ENCODE peak calls at places on chromosomes 1 and 21, in eight cellular contexts. O is right atrium auricular region; G is lower lobe of right lung; V is CD8-positive, alpha-beta T cell; H is aorta; D is PC-9; F is SK-N-SH; S is Peyer's patch. Y is an unnamed sample. For H3K36me3, the result is how much of the 10 kb centered on the place peaks cover.

GRCh38 chr21:27301216-27301615 is 334.3 kb upstream of the ADAMTS5 start:
- DNase-seq in D (no peak), G (no peak), S (no peak), V (no peak), H (no peak), F (no peak), O (no peak), Y (no peak)

GRCh38 chr1:75954594-75954993 is 22.4 kb upstream of the ASB17 start:
- DNase-seq in G (no peak), V (no peak), D (peak), O (no peak), H (no peak), S (no peak), F (no peak), Y (no peak)

GRCh38 chr1:112393634-112393976 is 2.4 kb upstream of the CTTNBP2NL start:
- DNase-seq in G (no peak), H (peak), D (no peak), V (no peak), F (no peak), S (no peak), O (peak), Y (no peak)

GRCh38 chr1:235470741-235471439 is 33.4 kb downstream of the B3GALNT2 start:
- DNase-seq in G (no peak), V (no peak), S (no peak), H (no peak), D (no peak), O (no peak), F (no peak), Y (no peak)

GRCh38 chr1:184035719-184036516 is 1.6 kb downstream of the COLGALT2 start:
- DNase-seq in D (no peak), H (peak), V (no peak), S (no peak), G (no peak), F (no peak), O (no peak), Y (peak)

GRCh38 chr1:37157634-37158033 is 123.3 kb upstream of the GRIK3 start:
- DNase-seq in V (no peak), G (no peak), S (no peak), F (no peak), O (peak), D (no peak), H (no peak), Y (no peak)

GRCh38 chr1:234486858-234487830 is 8.2 kb upstream of the TARBP1 start:
- DNase-seq in D (peak), G (no peak), O (peak), H (no peak), S (no peak), F (peak), V (no peak), Y (no peak)

GRCh38 chr1:242579528-242580235 is 55.2 kb upstream of the PLD5 start:
- DNase-seq in D (no peak), H (no peak), O (no peak), G (no peak), F (no peak), S (no peak), V (no peak), Y (no peak)

GRCh38 chr1:233518344-233518743 is 95.6 kb upstream of the KCNK1 start:
- DNase-seq in H (no peak), V (no peak), G (no peak), S (no peak), F (peak), D (peak), O (no peak), Y (no peak)

GRCh38 chr1:48066951-48067350 is 69.8 kb upstream of the TRABD2B start:
- DNase-seq in S (no peak), V (no peak), D (no peak), H (no peak), O (no peak), G (no peak), F (no peak), Y (no peak)

GRCh38 chr1:22903113-22903512 is 69.6 kb downstream of the LACTBL1 start:
- DNase-seq in S (no peak), D (no peak), F (no peak), H (no peak), G (no peak), V (no peak), O (no peak), Y (no peak)

GRCh38 chr1:2580691-2581090 is 5.9 kb upstream of the PRXL2B start:
- DNase-seq in V (no peak), F (no peak), H (peak), S (no peak), D (no peak), G (peak), O (no peak), Y (no peak)

GRCh38 chr1:174413632-174414031 is 34.1 kb upstream of the GPR52 start:
- DNase-seq in S (no peak), O (no peak), G (no peak), D (no peak), F (no peak), H (no peak), V (no peak), Y (no peak)

GRCh38 chr1:175319112-175319911 is 126.7 kb upstream of the KIAA0040 start:
- DNase-seq in G (peak), H (peak), V (peak), S (peak), F (peak), D (peak), O (peak), Y (peak)

GRCh38 chr1:91701494-91701869 is 184.5 kb downstream of the TGFBR3 start:
- DNase-seq in O (no peak), G (no peak), F (no peak), D (no peak), V (no peak), S (no peak), H (no peak), Y (no peak)

GRCh38 chr1:76281306-76281705 is 206.8 kb downstream of the ST6GALNAC3 start:
- DNase-seq in O (no peak), V (no peak), H (no peak), F (peak), S (no peak), G (no peak), D (no peak), Y (no peak)

GRCh38 chr1:24070821-24071393 is 41.0 kb downstream of the MYOM3 start:
- DNase-seq in O (peak), F (peak), V (peak), H (peak), D (peak), G (peak), S (peak), Y (peak)

DNA sequence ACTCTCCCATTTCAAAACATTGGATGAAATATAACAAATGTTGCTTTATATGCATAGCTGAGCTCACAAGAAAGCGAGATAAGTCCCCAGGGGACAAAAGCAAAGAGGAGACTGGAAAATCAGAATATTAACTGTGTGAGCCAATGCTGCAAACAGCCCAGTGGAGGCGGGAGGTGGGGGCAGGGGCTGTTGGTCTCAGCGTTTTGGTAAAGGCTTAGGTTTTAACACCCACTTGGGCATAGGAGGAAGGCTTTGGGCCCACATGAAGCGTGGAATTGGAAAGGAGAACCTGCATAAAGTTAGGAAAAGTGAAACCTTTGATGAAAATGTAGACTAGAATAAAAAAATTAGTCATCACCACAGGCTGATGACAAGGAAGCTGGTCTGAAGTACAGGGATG is 30.2 kb upstream of the SMIM12 start:
- DNase-seq in S (no peak), O (no peak), D (no peak), H (no peak), V (no peak), G (no peak), F (no peak), Y (no peak)
- H3K4me3 ChIP-seq in S (no peak), O (no peak), D (no peak), H (no peak), V (no peak), G (no peak), F (no peak), Y (no peak)

GRCh38 chr1:14403961-14404645 is 194.4 kb upstream of the KAZN start:
- DNase-seq in H (no peak), V (no peak), D (no peak), F (no peak), G (no peak), S (no peak), O (no peak), Y (no peak)

GRCh38 chr1:14404847-14405246 is 193.6 kb upstream of the KAZN start:
- DNase-seq in F (no peak), G (no peak), S (no peak), D (no peak), O (no peak), V (no peak), H (no peak), Y (no peak)
- H3K27ac ChIP-seq in F (no peak), G (no peak), S (no peak), D (no peak), O (no peak), V (no peak), H (no peak), Y (no peak)

DNA sequence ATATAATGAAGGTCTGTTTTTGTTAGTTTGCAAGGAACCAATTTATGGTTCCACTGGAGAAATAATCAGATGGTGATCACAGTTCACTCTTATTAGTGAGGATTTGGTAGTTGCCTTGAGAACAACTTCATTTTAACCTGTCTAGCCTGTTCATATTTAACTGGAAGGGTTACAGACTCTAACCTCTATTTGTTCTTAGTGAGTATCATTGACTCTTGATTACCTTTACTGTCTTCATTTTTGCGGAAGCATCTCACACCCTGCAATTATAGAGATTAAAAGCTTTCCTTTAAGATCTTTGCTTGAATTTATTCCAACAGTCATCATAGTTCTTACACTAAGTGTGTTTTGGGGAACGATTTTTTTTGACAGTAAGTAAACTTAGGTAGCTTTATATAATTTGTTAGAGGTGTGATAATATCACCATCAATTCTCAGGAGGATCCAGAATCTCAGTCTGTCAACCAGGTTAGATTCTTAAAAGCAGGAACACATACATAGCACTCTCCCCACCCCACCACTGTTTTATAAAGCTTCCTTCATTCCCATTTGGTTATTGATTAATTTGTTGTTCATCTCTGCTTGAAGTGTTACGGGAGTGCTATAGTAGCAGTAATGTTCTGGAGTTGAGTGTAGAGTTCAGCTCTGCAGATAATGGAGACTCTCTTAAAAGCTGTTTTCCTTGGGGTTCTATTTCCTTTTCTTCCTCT is 30.1 kb downstream of the B3GALT2 start:
- DNase-seq in D (no peak), S (no peak), V (no peak), G (no peak), H (no peak), F (no peak), O (no peak), Y (no peak)
- H3K36me3 ChIP-seq in D (under half), S (under half), V (under half), G (under half), H (under half), F (half or more), O (under half), Y (under half)

GRCh38 chr21:17118638-17119384 is 394.0 kb upstream of the CXADR start:
- DNase-seq in S (no peak), G (no peak), O (peak), V (no peak), H (no peak), F (no peak), D (no peak), Y (no peak)

GRCh38 chr21:17119466-17120297 is 393.2 kb upstream of the CXADR start:
- DNase-seq in H (no peak), F (no peak), O (no peak), V (no peak), G (no peak), S (no peak), D (no peak), Y (no peak)

DNA sequence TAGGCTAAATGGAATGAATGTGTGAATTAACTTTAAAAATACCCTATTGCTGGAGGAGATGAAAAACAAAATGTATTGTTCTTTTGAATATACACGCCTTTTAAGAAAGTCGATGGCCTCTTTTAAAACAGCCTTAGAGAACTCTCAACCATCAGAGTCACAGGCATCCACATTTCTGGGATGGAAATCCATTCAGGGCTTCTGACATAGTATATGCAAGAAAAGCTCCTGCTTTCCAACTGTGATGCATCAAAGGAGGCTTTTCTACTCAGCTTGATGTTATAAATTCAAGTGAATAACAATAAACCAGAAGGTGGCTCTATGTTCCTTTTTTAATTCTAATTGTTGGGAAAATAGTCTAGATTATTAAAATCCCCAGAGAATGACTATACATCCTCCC is 398.8 kb upstream of the CXADR start:
- DNase-seq in G (no peak), F (no peak), S (no peak), H (no peak), O (no peak), V (no peak), D (no peak), Y (no peak)
- H3K4me3 ChIP-seq in G (no peak), F (no peak), S (no peak), H (no peak), O (no peak), V (no peak), D (no peak), Y (no peak)

DNA sequence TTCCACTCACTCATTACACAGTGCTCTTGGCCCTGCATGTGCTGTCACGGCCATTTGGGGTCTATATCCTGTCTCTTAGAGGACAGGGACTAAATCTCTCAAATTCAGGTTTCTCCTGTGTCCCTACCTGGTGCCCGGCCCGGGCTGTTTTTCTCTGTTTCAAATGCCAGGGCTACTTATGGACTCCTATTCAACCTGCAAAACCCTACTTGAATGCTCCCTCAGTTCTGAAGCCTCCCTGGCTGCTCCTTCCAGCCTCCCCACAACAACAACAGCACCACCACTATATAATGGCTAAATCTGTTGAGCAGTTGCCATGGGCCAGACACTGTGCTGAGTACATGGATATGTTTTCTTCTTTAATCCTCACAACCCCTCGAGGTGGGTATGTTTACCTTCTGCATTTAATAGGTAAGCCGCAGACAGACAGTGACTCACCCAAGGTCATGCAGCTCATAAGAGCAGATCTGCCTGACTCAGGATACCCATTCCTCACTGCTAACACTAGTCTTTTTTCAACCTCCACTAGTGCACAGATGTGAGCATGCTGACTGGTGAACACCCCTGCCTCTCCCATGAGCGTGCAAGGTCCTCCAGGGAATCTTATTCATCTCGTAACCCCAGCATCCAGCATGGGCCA is 29.9 kb downstream of the DHRS3 start:
- DNase-seq in F (no peak), O (no peak), D (peak), S (no peak), H (no peak), V (no peak), G (no peak), Y (no peak)
- H3K27ac ChIP-seq in F (no peak), O (no peak), D (peak), S (no peak), H (no peak), V (no peak), G (no peak), Y (no peak)

GRCh38 chr1:171788696-171789095 is 7.2 kb downstream of the METTL13 start:
- DNase-seq in V (no peak), O (no peak), G (no peak), D (no peak), H (no peak), S (no peak), F (no peak), Y (no peak)

GRCh38 chr1:171784779-171785178 is 3.3 kb downstream of the METTL13 start:
- DNase-seq in G (no peak), D (no peak), O (no peak), H (no peak), F (no peak), V (no peak), S (no peak), Y (no peak)

GRCh38 chr1:171785766-171786165 is 4.3 kb downstream of the METTL13 start:
- DNase-seq in H (no peak), F (no peak), G (no peak), V (no peak), S (no peak), D (no peak), O (no peak), Y (no peak)

GRCh38 chr1:171787686-171788480 is 6.4 kb downstream of the METTL13 start:
- DNase-seq in V (no peak), G (no peak), O (no peak), F (no peak), S (no peak), H (no peak), D (no peak), Y (no peak)

DNA sequence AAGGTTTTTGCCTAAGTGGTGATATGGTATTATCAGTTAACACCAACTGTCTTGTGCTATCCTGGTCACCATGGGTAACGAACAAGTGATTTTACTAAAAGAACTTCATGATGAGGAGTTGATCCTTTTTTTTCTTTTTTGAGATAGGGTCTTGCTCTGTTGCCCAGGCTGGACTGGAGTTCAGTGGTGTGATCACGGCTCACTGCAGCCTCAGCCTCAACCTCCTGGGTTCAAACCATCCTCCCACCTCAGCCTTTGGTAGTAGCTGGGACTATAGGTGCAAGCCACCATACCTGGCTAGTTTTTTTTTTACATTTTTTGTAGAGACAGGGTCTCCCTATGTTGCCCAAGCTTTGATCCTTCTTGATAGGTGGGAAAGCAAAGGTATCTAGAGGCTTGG is 5.1 kb downstream of the METTL13 start:
- DNase-seq in S (no peak), D (no peak), F (no peak), O (no peak), V (no peak), G (no peak), H (no peak), Y (no peak)
- H3K36me3 ChIP-seq in S (under half), D (under half), F (half or more), O (half or more), V (half or more), G (half or more), H (under half), Y (under half)